ENCODE peak calls at places on chromosomes 11 and 22, in ten cellular contexts. I, P, U, Z, M, V, C, R, E and Y are unnamed samples. For H3K4me1 and H3K27me3, the result is how much of the 10 kb centered on the place peaks cover.

GRCh38 chr11:7534030-7534378 is 20.2 kb downstream of the PPFIBP2 start:
- DNase-seq in I (no peak), P (no peak), U (no peak), Z (no peak), M (no peak), V (no peak), C (no peak), R (no peak), E (no peak), Y (no peak)

GRCh38 chr22:23812378-23812777 is 25.6 kb downstream of the SMARCB1 start:
- DNase-seq in I (no peak), P (no peak), U (no peak), Z (no peak), M (no peak), V (no peak), C (no peak), R (no peak), E (no peak), Y (no peak)

GRCh38 chr11:45275823-45276222 is 10.3 kb downstream of the SYT13 start:
- DNase-seq in I (no peak), P (no peak), U (no peak), Z (no peak), M (no peak), V (no peak), C (no peak), R (no peak), E (no peak), Y (no peak)

GRCh38 chr11:61964941-61965282 is 2.5 kb downstream of the FTH1 start:
- DNase-seq in I (no peak), P (no peak), U (no peak), Z (no peak), M (no peak), V (no peak), C (no peak), R (no peak), E (no peak), Y (no peak)

GRCh38 chr11:77558380-77558779 is 31.4 kb upstream of the AQP11 start:
- DNase-seq in I (no peak), P (no peak), U (no peak), Z (no peak), M (no peak), V (no peak), C (peak), R (no peak), E (no peak), Y (no peak)

GRCh38 chr22:27751277-27752070 is 50.1 kb downstream of the MN1 start:
- DNase-seq in I (no peak), P (no peak), U (no peak), Z (no peak), M (no peak), V (no peak), C (no peak), R (no peak), E (no peak), Y (no peak)

GRCh38 chr11:113896156-113896879 is 8.3 kb upstream of the HTR3B start:
- DNase-seq in I (no peak), P (no peak), U (peak), Z (peak), M (peak), V (peak), C (no peak), R (peak), E (peak), Y (no peak)

GRCh38 chr11:72333657-72334056 is 89.7 kb upstream of the PHOX2A start:
- DNase-seq in I (no peak), P (no peak), U (no peak), Z (peak), M (no peak), V (peak), C (no peak), R (no peak), E (peak), Y (no peak)

GRCh38 chr11:106395716-106396349 is 318.4 kb downstream of the AASDHPPT start:
- DNase-seq in I (no peak), P (no peak), U (no peak), Z (no peak), M (no peak), V (no peak), C (peak), R (no peak), E (no peak), Y (no peak)

GRCh38 chr11:45383229-45383628 is 97.1 kb upstream of the SYT13 start:
- DNase-seq in I (no peak), P (no peak), U (no peak), Z (no peak), M (no peak), V (no peak), C (no peak), R (no peak), E (no peak), Y (no peak)

GRCh38 chr11:73072935-73073481 is 69.1 kb downstream of the FCHSD2 start:
- DNase-seq in I (no peak), P (no peak), U (no peak), Z (no peak), M (no peak), V (peak), C (no peak), R (peak), E (no peak), Y (no peak)

GRCh38 chr11:132008226-132008625 is 637.8 kb downstream of the NTM start:
- DNase-seq in I (no peak), P (no peak), U (no peak), Z (no peak), M (no peak), V (no peak), C (no peak), R (no peak), E (no peak), Y (no peak)
- H3K4me1 ChIP-seq in I (under half), P (under half), U (under half), Z (under half), M (under half), V (under half), C (under half), R (under half), E (half or more), Y (under half)

GRCh38 chr11:64976651-64977050 is 4.7 kb upstream of the MAJIN start:
- DNase-seq in I (no peak), P (no peak), U (no peak), Z (no peak), M (no peak), V (no peak), C (no peak), R (no peak), E (no peak), Y (no peak)
- H3K27me3 ChIP-seq in I (under half), P (under half), U (under half), Z (under half), M (under half), V (under half), C (under half), R (under half), E (under half), Y (under half)

GRCh38 chr11:93524868-93525267 is 18.3 kb downstream of the SMCO4 start:
- DNase-seq in I (no peak), P (no peak), U (no peak), Z (no peak), M (no peak), V (no peak), C (no peak), R (no peak), E (no peak), Y (no peak)

GRCh38 chr11:93525601-93526000 is 17.6 kb downstream of the SMCO4 start:
- DNase-seq in I (peak), P (no peak), U (no peak), Z (no peak), M (no peak), V (no peak), C (no peak), R (no peak), E (no peak), Y (no peak)

GRCh38 chr11:93522448-93522847 is 20.7 kb downstream of the SMCO4 start:
- DNase-seq in I (no peak), P (no peak), U (no peak), Z (no peak), M (no peak), V (no peak), C (no peak), R (no peak), E (no peak), Y (no peak)

GRCh38 chr11:93526058-93526633 is 17.0 kb downstream of the SMCO4 start:
- DNase-seq in I (no peak), P (no peak), U (no peak), Z (no peak), M (no peak), V (no peak), C (no peak), R (no peak), E (no peak), Y (no peak)

GRCh38 chr11:93524173-93524536 is 19.0 kb downstream of the SMCO4 start:
- DNase-seq in I (no peak), P (no peak), U (no peak), Z (no peak), M (no peak), V (no peak), C (no peak), R (no peak), E (no peak), Y (no peak)
- H3K4me1 ChIP-seq in I (under half), P (under half), U (under half), Z (under half), M (half or more), V (half or more), C (under half), R (under half), E (under half), Y (under half)

DNA sequence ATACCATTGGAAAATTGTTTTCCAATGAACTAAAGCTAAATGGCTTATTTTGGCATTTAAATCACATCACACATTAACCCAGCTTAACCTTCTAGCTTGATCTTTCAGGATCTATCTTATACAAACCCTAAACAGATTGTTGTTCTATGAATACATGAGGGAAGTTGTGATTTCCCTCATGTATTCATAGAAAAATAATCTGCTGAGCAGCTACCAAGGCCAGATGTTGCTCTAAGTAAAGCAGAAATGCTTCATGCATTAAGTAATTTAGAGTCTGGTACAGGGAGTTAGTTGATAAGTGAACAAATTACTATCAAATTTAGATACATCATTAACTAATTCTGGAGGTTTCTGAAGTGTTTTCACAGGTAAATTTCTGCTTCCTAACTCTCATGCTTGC is 204.6 kb upstream of the ANO3 start:
- DNase-seq in I (no peak), P (no peak), U (no peak), Z (no peak), M (no peak), V (no peak), C (no peak), R (no peak), E (no peak), Y (no peak)
- H3K27me3 ChIP-seq in I (under half), P (under half), U (under half), Z (under half), M (under half), V (under half), C (under half), R (under half), E (under half), Y (under half)

GRCh38 chr22:37807410-37808293 is at the start of gene GCAT:
- DNase-seq in I (peak), P (peak), U (peak), Z (peak), M (peak), V (peak), C (peak), R (peak), E (peak), Y (peak)
- H3K4me1 ChIP-seq in I (under half), P (under half), U (half or more), Z (under half), M (under half), V (under half), C (under half), R (under half), E (under half), Y (under half)

GRCh38 chr11:88158081-88158480 is 17.2 kb downstream of the RAB38 start:
- DNase-seq in I (no peak), P (no peak), U (no peak), Z (no peak), M (no peak), V (no peak), C (no peak), R (no peak), E (no peak), Y (no peak)
- H3K27me3 ChIP-seq in I (under half), P (under half), U (under half), Z (under half), M (under half), V (under half), C (under half), R (under half), E (under half), Y (under half)

DNA sequence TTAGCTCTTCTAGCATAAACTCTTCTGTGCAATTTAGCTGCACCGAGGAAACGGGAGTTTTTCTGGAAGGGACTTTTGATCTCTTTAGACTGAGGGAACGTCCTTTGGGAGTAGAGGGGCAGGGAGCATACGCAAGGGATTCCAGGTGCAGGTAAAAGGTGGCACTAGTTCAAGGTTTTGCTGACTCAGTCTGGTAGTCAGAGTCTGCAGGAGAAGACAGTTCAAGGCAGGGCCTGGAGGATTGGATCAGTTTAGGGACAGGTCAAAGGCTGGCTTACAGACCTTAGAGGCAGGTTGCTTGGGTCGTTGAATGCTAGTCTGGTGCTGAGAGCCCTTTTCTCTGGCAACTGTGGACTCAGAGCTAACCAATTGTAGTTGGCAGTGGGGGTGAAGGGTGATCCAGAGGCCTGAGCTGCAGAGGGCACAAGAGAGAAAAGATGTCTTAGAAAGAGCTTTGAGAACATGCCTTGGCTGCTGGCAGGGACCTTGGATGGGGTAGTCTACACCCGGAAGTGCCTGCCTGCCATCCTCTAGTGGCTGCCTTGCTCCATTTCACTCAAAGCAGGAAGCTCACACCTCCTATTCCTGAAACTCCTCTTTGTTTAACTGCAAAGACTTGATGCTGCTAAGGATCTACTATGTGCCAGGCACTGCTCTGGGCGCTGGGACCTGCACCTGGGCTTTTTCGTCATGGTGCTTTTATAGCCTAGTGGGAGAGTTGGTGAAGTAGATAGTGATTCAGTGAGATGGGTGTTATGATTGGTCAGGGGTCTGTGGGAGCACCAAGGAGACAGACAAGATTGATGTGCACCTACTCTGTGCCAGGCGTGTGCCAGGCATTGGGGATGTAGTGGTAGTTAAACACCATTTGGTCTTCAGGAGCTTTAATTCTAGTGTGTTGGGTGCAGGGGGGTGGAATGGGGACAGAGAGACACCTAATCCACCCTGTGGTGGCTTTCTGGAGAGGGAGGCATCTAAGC is 17.1 kb downstream of the MIAT start:
- DNase-seq in I (no peak), P (no peak), U (no peak), Z (peak), M (no peak), V (no peak), C (no peak), R (no peak), E (no peak), Y (no peak)
- H3K4me1 ChIP-seq in I (under half), P (under half), U (under half), Z (half or more), M (under half), V (under half), C (under half), R (under half), E (under half), Y (under half)

GRCh38 chr22:39248254-39248653 is 3.5 kb upstream of the PDGFB start:
- DNase-seq in I (no peak), P (no peak), U (no peak), Z (no peak), M (no peak), V (no peak), C (no peak), R (no peak), E (no peak), Y (no peak)
- H3K27me3 ChIP-seq in I (under half), P (under half), U (under half), Z (under half), M (under half), V (under half), C (under half), R (under half), E (half or more), Y (under half)

GRCh38 chr11:47500121-47500520 is 51.2 kb upstream of the RAPSN start:
- DNase-seq in I (no peak), P (no peak), U (no peak), Z (no peak), M (no peak), V (no peak), C (no peak), R (no peak), E (no peak), Y (no peak)
- H3K4me1 ChIP-seq in I (half or more), P (under half), U (under half), Z (under half), M (half or more), V (under half), C (under half), R (under half), E (under half), Y (under half)

GRCh38 chr11:120391297-120391696 is 55.1 kb downstream of the ARHGEF12 start:
- DNase-seq in I (no peak), P (no peak), U (no peak), Z (no peak), M (no peak), V (peak), C (no peak), R (no peak), E (peak), Y (no peak)
- H3K27me3 ChIP-seq in I (under half), P (under half), U (under half), Z (under half), M (under half), V (under half), C (under half), R (under half), E (under half), Y (under half)